ENCODE peak calls at places on chromosomes 7 and 10, in four cellular contexts. One of them, this sample, is unnamed.

GRCh38 chr7:130356760-130357611 is 12.4 kb downstream of the CPA5 start:
- DNase-seq in K562: peak
- DNase-seq in HepG2: no peak
- DNase-seq in GM12878: no peak
- DNase-seq in this sample: no peak

GRCh38 chr10:35637456-35637855 is 4.6 kb downstream of the FZD8 start:
- DNase-seq in K562: no peak
- DNase-seq in HepG2: no peak
- DNase-seq in GM12878: no peak
- DNase-seq in this sample: peak

GRCh38 chr7:148700693-148701092 is 2.0 kb downstream of the CUL1 start:
- DNase-seq in K562: peak
- DNase-seq in HepG2: no peak
- DNase-seq in GM12878: no peak
- DNase-seq in this sample: no peak

GRCh38 chr7:4650471-4651047 is 31.5 kb upstream of the FOXK1 start:
- DNase-seq in HepG2: peak
- DNase-seq in K562: no peak
- DNase-seq in GM12878: no peak
- DNase-seq in this sample: peak

GRCh38 chr7:34155225-34155908 is 250.0 kb downstream of the BMPER start:
- DNase-seq in HepG2: no peak
- DNase-seq in GM12878: no peak
- DNase-seq in K562: no peak
- DNase-seq in this sample: no peak

GRCh38 chr10:58384999-58385783 is at the start of gene TFAM:
- DNase-seq in GM12878: peak
- DNase-seq in HepG2: peak
- DNase-seq in K562: peak
- DNase-seq in this sample: peak

GRCh38 chr7:95545007-95545615 is 51.2 kb downstream of the PDK4 start:
- DNase-seq in K562: peak
- DNase-seq in GM12878: no peak
- DNase-seq in HepG2: peak
- DNase-seq in this sample: no peak

GRCh38 chr7:148457310-148457921 is 133.2 kb upstream of the C7orf33 start:
- DNase-seq in K562: no peak
- DNase-seq in HepG2: no peak
- DNase-seq in GM12878: no peak
- DNase-seq in this sample: no peak

DNA sequence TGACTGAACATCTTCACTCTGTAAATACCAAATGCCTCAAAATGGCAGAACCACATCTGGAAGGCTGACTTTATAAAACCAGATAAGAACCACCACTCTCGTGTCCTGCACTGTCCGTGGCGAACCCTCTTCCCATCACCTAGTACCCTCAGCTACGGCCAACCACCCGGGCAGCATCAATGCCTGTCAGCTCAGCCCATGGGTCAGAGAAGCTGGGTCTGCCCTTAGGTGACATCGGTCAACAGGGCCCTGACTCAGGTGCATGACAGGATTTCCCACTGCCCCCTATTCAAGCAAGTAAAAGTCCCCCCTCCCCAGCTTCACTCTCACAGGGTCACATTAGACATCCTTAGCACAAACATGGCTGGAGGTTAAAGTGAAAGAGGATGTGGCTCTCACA is 56.6 kb downstream of the HSPA12A start:
- DNase-seq in K562: no peak
- DNase-seq in HepG2: no peak
- DNase-seq in GM12878: no peak
- DNase-seq in this sample: no peak
- TF ChIP-seq CBFB in K562: no peak
- TF ChIP-seq CBFB in HepG2: no peak
- TF ChIP-seq CBFB in GM12878: no peak
- TF ChIP-seq CBFB in this sample: no peak

GRCh38 chr10:97771055-97771811 is 566 bp downstream of the SFRP5 start:
- DNase-seq in HepG2: no peak
- DNase-seq in GM12878: no peak
- DNase-seq in K562: no peak
- DNase-seq in this sample: peak
- TF ChIP-seq CBFB in HepG2: no peak
- TF ChIP-seq CBFB in GM12878: no peak
- TF ChIP-seq CBFB in K562: no peak
- TF ChIP-seq CBFB in this sample: peak

GRCh38 chr7:64102656-64103400 is 57.6 kb downstream of the ZNF727 start:
- DNase-seq in HepG2: no peak
- DNase-seq in K562: no peak
- DNase-seq in GM12878: no peak
- DNase-seq in this sample: no peak
- TF ChIP-seq CBFB in HepG2: no peak
- TF ChIP-seq CBFB in K562: no peak
- TF ChIP-seq CBFB in GM12878: no peak
- TF ChIP-seq CBFB in this sample: no peak

DNA sequence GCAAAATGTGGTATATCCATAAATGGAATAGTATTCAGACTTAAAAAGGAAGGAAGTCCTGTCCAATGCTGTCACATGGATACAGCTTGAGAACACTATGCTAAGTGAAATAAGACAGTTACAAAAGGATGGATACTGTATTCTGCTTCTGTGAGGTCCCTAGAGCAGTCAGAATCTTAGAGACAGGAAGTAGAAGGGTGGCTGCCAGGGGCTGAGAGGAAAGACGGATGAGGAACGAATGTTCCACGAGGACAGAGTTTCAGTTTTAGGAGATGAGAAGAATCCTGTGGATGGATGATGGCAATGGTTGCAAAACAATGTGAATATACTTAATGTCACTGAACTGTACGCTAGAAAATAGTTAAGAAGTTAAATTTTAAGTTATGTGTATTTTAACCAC is 3.8 kb downstream of the PRKCQ start:
- DNase-seq in HepG2: no peak
- DNase-seq in K562: no peak
- DNase-seq in GM12878: no peak
- DNase-seq in this sample: no peak
- TF ChIP-seq CBFB in HepG2: no peak
- TF ChIP-seq CBFB in K562: no peak
- TF ChIP-seq CBFB in GM12878: no peak
- TF ChIP-seq CBFB in this sample: no peak

DNA sequence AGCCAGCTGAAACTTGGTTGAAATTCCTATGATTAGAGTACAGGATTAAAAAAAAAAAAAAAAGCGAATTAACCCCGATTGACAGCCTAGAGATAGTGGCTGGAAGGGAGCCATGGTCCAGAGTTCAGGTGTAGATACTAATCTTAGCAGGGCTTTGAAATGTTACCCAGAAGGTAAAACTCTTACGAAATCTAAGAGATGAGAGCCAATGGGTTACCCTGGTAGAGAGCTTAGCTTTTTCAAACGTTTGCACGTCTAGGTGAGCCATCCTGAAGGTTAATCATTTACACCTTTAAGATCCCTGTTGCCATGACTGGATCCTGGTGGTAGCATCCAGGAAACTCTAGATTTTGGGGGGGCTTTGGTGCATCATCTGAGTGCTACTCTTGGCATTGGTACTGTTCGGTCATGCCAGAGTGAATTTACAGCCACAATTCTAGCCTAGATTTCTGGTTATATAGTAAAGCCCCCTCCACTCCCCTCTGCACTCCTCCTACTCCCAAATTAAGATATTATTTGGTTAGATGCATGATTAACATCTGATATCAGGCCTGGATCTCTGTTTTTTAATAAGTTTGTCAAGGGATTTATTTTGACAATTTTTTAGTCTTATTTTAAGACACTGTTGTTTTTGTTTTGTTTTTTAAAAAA is 1.2 kb downstream of the AGFG2 start:
- DNase-seq in GM12878: no peak
- DNase-seq in HepG2: peak
- DNase-seq in K562: no peak
- DNase-seq in this sample: no peak
- TF ChIP-seq CBFB in GM12878: no peak
- TF ChIP-seq CBFB in HepG2: no peak
- TF ChIP-seq CBFB in K562: no peak
- TF ChIP-seq CBFB in this sample: no peak